ENCODE peak calls at places on chromosomes 5 and 9, in five cellular contexts. P is H9, V is H1, X is neuronal stem cell, C is trophoblast cell. G is an unnamed sample.

GRCh38 chr9:110142253-110142652 is 65.7 kb downstream of the C9orf152 start:
- DNase-seq in V (no peak), X (no peak), C (peak), P (no peak), G (no peak)

GRCh38 chr5:134133995-134134541 is 19.6 kb downstream of the TCF7 start:
- DNase-seq in P (no peak), V (no peak), X (no peak), C (no peak), G (no peak)

GRCh38 chr9:129289883-129290282 is 111.8 kb upstream of the IER5L start:
- DNase-seq in C (no peak), P (no peak), V (no peak), X (no peak), G (no peak)

GRCh38 chr9:83620841-83621636 is 1.9 kb upstream of the IDNK start:
- DNase-seq in C (peak), V (peak), X (peak), P (peak), G (peak)

GRCh38 chr9:4315582-4316215 is 15.8 kb upstream of the GLIS3 start:
- DNase-seq in X (peak), V (peak), C (peak), P (peak), G (peak)

GRCh38 chr5:35012365-35012764 is 35.4 kb downstream of the AGXT2 start:
- DNase-seq in P (no peak), V (no peak), X (no peak), C (no peak), G (no peak)

GRCh38 chr9:129197978-129198736 is 20.1 kb upstream of the IER5L start:
- DNase-seq in V (no peak), C (peak), X (no peak), P (no peak), G (peak)

GRCh38 chr9:110056062-110056461 is 151.9 kb downstream of the C9orf152 start:
- DNase-seq in P (no peak), C (no peak), X (no peak), V (no peak), G (no peak)

GRCh38 chr5:173010547-173011464 is 27.2 kb downstream of the ATP6V0E1 start:
- DNase-seq in V (no peak), C (peak), P (peak), X (peak), G (peak)

GRCh38 chr9:116546711-116547581 is 140.2 kb upstream of the TRIM32 start:
- DNase-seq in C (no peak), V (no peak), P (no peak), X (no peak), G (peak)

GRCh38 chr5:135269828-135270545 is 129.0 kb downstream of the MACROH2A1 start:
- DNase-seq in C (peak), P (no peak), V (no peak), X (no peak), G (peak)

GRCh38 chr5:132226516-132227234 is 978 bp downstream of the P4HA2 start:
- DNase-seq in P (peak), V (no peak), X (no peak), C (peak), G (no peak)

GRCh38 chr5:62082370-62082778 is 223.6 kb upstream of the KIF2A start:
- DNase-seq in X (no peak), C (no peak), V (no peak), P (no peak), G (peak)

GRCh38 chr5:55004728-55005127 is 19.3 kb upstream of the GZMK start:
- DNase-seq in X (no peak), V (no peak), C (peak), P (no peak), G (peak)

GRCh38 chr9:113622600-113623400 is 159.3 kb downstream of the RGS3 start:
- DNase-seq in V (peak), X (no peak), P (peak), C (no peak), G (peak)

GRCh38 chr9:132879443-132880310 is 979 bp downstream of the SPACA9 start:
- DNase-seq in V (no peak), C (peak), X (no peak), P (no peak), G (peak)
- H2BK12ac ChIP-seq in V (peak), C (no peak), X (no peak), P (no peak), G (no peak)

GRCh38 chr5:163460562-163461176 is at the start of gene HMMR:
- DNase-seq in X (no peak), C (peak), P (no peak), V (no peak), G (peak)
- H2BK12ac ChIP-seq in X (no peak), C (peak), P (peak), V (peak), G (peak)

DNA sequence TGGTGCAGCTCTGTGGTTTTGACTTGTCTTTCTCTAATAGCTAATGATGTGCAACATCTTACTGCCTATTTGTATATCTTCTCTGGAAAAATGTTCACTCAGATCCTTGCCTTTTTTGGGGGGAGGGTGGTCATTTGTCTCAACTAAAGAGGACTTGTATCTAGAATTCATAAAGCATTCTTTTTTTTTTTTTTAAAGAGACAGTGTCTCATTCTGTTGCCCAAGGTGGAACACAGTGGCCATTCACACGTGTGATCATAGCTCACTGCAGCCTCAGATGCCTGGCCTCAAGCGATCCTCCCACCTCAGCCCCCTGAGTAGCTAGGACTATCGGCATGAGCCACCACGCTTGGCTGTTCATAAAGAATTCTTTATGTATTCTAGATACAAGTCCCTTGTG is 33.2 kb downstream of the HABP4 start:
- DNase-seq in P (no peak), X (no peak), C (no peak), V (no peak), G (no peak)
- H2BK12ac ChIP-seq in P (no peak), X (no peak), C (no peak), V (no peak), G (no peak)

GRCh38 chr5:10091701-10092100 is 158.0 kb downstream of the ATPSCKMT start:
- DNase-seq in P (peak), V (no peak), C (no peak), X (no peak), G (no peak)

GRCh38 chr5:10090074-10090473 is 159.6 kb downstream of the ATPSCKMT start:
- DNase-seq in P (no peak), V (no peak), X (no peak), C (no peak), G (no peak)
- H2BK12ac ChIP-seq in P (no peak), V (no peak), X (no peak), C (no peak), G (no peak)

DNA sequence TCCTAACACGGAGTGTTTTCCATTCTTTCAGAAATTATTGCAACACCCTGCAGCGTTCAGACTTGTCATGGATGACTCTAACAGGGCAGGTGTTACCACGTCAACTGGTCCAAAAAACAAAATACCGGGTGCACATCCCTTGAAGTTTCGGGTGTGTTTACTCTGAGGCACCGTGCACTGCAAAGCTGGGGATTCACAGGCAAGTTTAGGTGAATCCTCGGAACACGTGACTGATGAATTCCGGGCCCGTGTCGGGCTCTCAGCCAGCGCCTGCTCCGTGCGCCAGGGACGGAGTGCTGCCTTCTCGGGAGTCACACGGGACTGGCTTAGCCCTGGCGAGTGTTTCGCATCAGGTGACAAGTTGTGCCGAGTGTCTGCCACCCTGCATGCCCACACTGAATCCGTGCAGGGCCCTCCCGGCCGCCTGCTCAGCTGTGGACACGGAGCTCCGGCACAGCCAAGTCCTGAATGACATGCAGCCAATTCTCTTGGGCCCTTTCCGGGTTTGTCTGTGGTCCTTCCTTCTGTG is 66.0 kb upstream of the IRX4 start:
- DNase-seq in P (no peak), C (peak), V (no peak), X (no peak), G (no peak)
- H2BK12ac ChIP-seq in P (no peak), C (no peak), V (no peak), X (no peak), G (no peak)

GRCh38 chr5:11047625-11048024 is 286.6 kb upstream of the DAP start:
- DNase-seq in P (no peak), X (no peak), C (no peak), V (no peak), G (no peak)
- H2BK12ac ChIP-seq in P (no peak), X (no peak), C (no peak), V (no peak), G (no peak)

G was measured in mesenchymal stem cell.